ENCODE peak calls at places on chromosomes 13 and 19, in eight cellular contexts. Z is brain microvascular endothelial cell, L is heart right ventricle, C is Peyer's patch, W is left ventricle myocardium inferior, V is uterus, O is small intestine, G is mammary epithelial cell. X is an unnamed sample.

GRCh38 chr13:108190897-108191296 is 24.4 kb downstream of the LIG4 start:
- DNase-seq in C (no peak), L (no peak), O (no peak), G (no peak), Z (no peak), V (no peak), W (no peak), X (no peak)

GRCh38 chr13:111267784-111268183 is 52.7 kb upstream of the TEX29 start:
- DNase-seq in W (no peak), G (no peak), Z (no peak), L (no peak), O (no peak), C (no peak), V (no peak), X (no peak)

GRCh38 chr13:41263261-41263971 is at the start of gene MTRF1:
- DNase-seq in G (peak), O (peak), V (peak), W (peak), L (peak), Z (peak), C (peak), X (peak)

GRCh38 chr13:99984463-99985242 is 3.1 kb downstream of the ZIC2 start:
- DNase-seq in V (no peak), W (no peak), L (no peak), O (no peak), Z (no peak), G (no peak), C (no peak), X (no peak)

GRCh38 chr19:12733369-12733896 is 1.1 kb downstream of the TRIR start:
- DNase-seq in O (peak), W (no peak), L (no peak), G (peak), C (peak), V (no peak), Z (no peak), X (no peak)

GRCh38 chr13:93364166-93364565 is 137.6 kb downstream of the GPC6 start:
- DNase-seq in C (no peak), L (no peak), O (no peak), Z (peak), G (peak), V (no peak), W (no peak), X (no peak)

GRCh38 chr19:40147693-40148347 is 43.4 kb upstream of the MAP3K10 start:
- DNase-seq in C (no peak), Z (peak), G (peak), O (no peak), V (no peak), L (no peak), W (no peak), X (no peak)

GRCh38 chr19:42290523-42291436 is 11.2 kb upstream of the PRR19 start:
- DNase-seq in C (peak), Z (no peak), L (no peak), V (peak), G (no peak), W (no peak), O (no peak), X (no peak)

GRCh38 chr13:48818495-48818961 is 157.2 kb upstream of the FNDC3A start:
- DNase-seq in O (no peak), C (no peak), Z (peak), G (peak), V (no peak), L (no peak), W (no peak), X (no peak)

GRCh38 chr19:41887711-41888382 is 4.9 kb downstream of the ARHGEF1 start:
- DNase-seq in C (peak), V (no peak), Z (no peak), W (no peak), L (no peak), O (peak), G (peak), X (peak)

GRCh38 chr19:4014541-4015491 is 7.3 kb downstream of the PIAS4 start:
- DNase-seq in V (no peak), G (no peak), C (no peak), Z (no peak), W (peak), L (peak), O (no peak), X (no peak)

GRCh38 chr13:20193142-20193923 is 595 bp upstream of the GJB2 start:
- DNase-seq in C (no peak), V (no peak), O (no peak), G (no peak), W (no peak), Z (no peak), L (no peak), X (no peak)

GRCh38 chr13:113393572-113394503 is 29.9 kb upstream of the GRTP1 start:
- DNase-seq in V (peak), G (peak), L (peak), W (peak), C (peak), Z (peak), O (peak), X (peak)

GRCh38 chr13:97307544-97307881 is 85.4 kb downstream of the MBNL2 start:
- DNase-seq in G (no peak), V (no peak), Z (no peak), L (no peak), O (no peak), W (no peak), C (no peak), X (no peak)

GRCh38 chr13:97307096-97307495 is 85.0 kb downstream of the MBNL2 start:
- DNase-seq in L (no peak), G (no peak), W (no peak), O (no peak), C (no peak), Z (no peak), V (no peak), X (no peak)

GRCh38 chr13:97308735-97309429 is 86.7 kb downstream of the MBNL2 start:
- DNase-seq in V (no peak), G (peak), L (no peak), W (no peak), Z (peak), C (no peak), O (no peak), X (no peak)

GRCh38 chr13:97306646-97307045 is 84.5 kb downstream of the MBNL2 start:
- DNase-seq in W (no peak), C (no peak), L (no peak), G (no peak), V (no peak), O (peak), Z (peak), X (no peak)

GRCh38 chr13:97307882-97308624 is 85.9 kb downstream of the MBNL2 start:
- DNase-seq in G (peak), W (peak), C (no peak), O (no peak), V (no peak), Z (peak), L (peak), X (no peak)
- H3K27ac ChIP-seq in G (peak), W (peak), C (no peak), O (no peak), V (no peak), Z (peak), L (peak), X (no peak)

DNA sequence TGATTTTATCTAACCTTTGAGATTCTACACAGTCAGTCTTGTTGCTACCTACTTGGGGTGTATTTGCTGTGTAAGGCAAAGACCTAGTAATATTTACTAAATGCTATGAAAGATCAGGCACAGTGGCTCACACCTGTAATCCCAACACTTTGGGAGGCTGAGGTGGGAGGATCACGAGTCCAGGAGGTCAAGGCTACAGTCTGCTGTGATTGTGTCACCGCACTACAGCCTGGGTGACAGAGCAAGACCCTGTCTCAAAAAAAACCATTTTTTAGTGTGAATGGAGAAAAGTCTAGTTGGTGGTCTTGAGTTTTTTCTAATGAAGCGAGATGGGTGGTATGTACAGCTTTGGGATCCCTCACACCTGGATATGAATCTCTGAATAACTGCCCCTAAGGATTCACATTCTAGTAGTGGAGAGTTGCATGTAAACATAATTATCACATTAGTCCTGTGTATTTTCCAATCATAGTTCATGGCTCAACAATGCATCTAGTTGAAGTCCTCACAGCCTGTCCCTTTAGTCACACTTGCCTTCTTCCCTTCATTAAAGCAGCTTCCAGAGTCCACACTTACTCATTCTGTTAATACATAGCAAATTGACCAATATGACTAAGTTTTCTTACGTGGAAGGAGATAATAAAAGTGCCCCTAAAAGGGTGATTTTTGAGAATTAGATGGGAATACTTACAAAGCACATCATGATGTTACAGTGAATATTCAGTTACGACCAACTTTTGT is 7.4 kb downstream of the RPL21 start:
- DNase-seq in Z (no peak), O (no peak), W (no peak), L (no peak), C (no peak), V (no peak), G (no peak), X (no peak)
- H3K27ac ChIP-seq in Z (no peak), O (peak), W (no peak), L (no peak), C (no peak), V (no peak), G (no peak), X (no peak)

GRCh38 chr19:49677901-49678674 is 1.0 kb downstream of the PRMT1 start:
- DNase-seq in Z (peak), O (peak), G (peak), V (peak), C (peak), L (peak), W (peak), X (peak)

GRCh38 chr19:49679832-49680472 is 2.9 kb downstream of the PRMT1 start:
- DNase-seq in V (no peak), Z (no peak), O (no peak), L (no peak), G (no peak), W (no peak), C (no peak), X (no peak)

GRCh38 chr19:49677232-49677881 is at the start of gene PRMT1:
- DNase-seq in Z (no peak), G (no peak), V (no peak), O (peak), L (no peak), C (peak), W (no peak), X (no peak)

GRCh38 chr19:49680473-49681351 is 3.6 kb downstream of the PRMT1 start:
- DNase-seq in V (peak), O (peak), L (peak), Z (peak), G (peak), W (peak), C (peak), X (peak)

DNA sequence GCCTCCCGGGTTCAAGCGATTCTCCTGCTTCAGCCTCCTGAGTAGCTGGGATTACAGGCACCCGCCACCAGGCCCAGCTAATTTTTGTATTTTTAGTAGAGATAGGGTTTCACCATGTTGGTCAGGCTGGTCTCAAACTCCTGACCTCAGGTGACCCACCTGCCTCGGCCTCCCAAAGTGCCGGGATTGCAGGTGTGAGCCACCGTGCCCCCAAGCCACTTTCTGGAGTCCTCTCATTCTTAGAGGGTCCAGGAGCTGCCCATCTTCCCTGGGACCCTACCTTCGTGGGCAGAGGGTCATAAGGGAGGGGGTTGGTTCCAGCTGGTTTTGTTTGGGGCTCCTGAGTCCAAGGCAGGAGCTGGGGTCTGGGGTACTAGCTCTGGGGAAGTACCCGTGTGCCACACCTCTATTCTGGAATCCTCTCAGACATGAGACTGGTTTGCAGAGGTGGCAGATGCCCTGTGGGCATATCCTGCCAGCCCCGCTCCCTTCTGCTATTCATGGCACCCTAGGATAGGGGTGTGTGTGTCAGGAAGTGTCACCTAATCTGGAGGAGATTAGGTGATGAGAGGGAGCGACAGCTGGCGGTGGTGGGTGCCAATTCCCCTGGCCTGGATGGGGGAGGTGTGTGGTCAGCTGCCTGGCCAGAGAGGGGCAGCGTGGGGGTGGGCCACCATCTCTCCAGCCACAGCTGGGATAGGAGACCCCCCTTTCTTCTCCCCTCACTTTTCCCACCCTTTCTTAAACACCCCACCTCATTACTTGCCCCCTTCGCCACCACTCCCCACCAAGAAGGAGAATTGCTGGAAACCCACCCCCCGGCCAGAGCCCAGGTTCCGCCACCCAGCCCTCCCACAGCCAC is 2.1 kb downstream of the PRMT1 start:
- DNase-seq in C (no peak), V (no peak), W (no peak), Z (no peak), G (no peak), L (no peak), O (no peak), X (no peak)
- H3K27ac ChIP-seq in C (no peak), V (peak), W (peak), Z (no peak), G (peak), L (peak), O (peak), X (peak)

GRCh38 chr13:103081435-103081834 is 15.2 kb upstream of the SLC10A2 start:
- DNase-seq in O (peak), C (no peak), Z (no peak), V (no peak), G (no peak), W (no peak), L (no peak), X (no peak)

GRCh38 chr13:103078145-103078544 is 11.9 kb upstream of the SLC10A2 start:
- DNase-seq in C (no peak), O (no peak), W (no peak), Z (no peak), L (no peak), V (no peak), G (no peak), X (no peak)
- H3K27ac ChIP-seq in C (no peak), O (no peak), W (no peak), Z (no peak), L (no peak), V (no peak), G (no peak), X (no peak)

GRCh38 chr13:60016229-60016628 is 147.5 kb downstream of the DIAPH3 start:
- DNase-seq in G (peak), L (no peak), Z (no peak), C (no peak), W (no peak), V (no peak), O (no peak), X (no peak)

GRCh38 chr13:60018536-60018935 is 145.2 kb downstream of the DIAPH3 start:
- DNase-seq in G (no peak), Z (no peak), O (no peak), V (no peak), W (no peak), L (no peak), C (no peak), X (no peak)

GRCh38 chr13:60012503-60012902 is 151.2 kb downstream of the DIAPH3 start:
- DNase-seq in V (no peak), G (peak), W (no peak), O (peak), L (no peak), Z (no peak), C (no peak), X (no peak)

GRCh38 chr13:60009300-60010248 is 154.2 kb downstream of the DIAPH3 start:
- DNase-seq in C (no peak), G (no peak), O (peak), V (no peak), W (no peak), Z (no peak), L (no peak), X (no peak)

GRCh38 chr13:60013166-60013565 is 150.6 kb downstream of the DIAPH3 start:
- DNase-seq in W (no peak), V (no peak), Z (no peak), C (no peak), G (no peak), O (no peak), L (no peak), X (no peak)
- H3K27ac ChIP-seq in W (no peak), V (no peak), Z (no peak), C (no peak), G (no peak), O (no peak), L (no peak), X (no peak)

GRCh38 chr13:72757792-72758535 is 23.7 kb downstream of the DIS3 start:
- DNase-seq in Z (no peak), C (no peak), V (no peak), W (no peak), G (no peak), L (no peak), O (no peak), X (no peak)

GRCh38 chr13:72760189-72760588 is 21.5 kb downstream of the DIS3 start:
- DNase-seq in V (no peak), C (no peak), O (no peak), Z (no peak), L (no peak), W (no peak), G (no peak), X (no peak)

DNA sequence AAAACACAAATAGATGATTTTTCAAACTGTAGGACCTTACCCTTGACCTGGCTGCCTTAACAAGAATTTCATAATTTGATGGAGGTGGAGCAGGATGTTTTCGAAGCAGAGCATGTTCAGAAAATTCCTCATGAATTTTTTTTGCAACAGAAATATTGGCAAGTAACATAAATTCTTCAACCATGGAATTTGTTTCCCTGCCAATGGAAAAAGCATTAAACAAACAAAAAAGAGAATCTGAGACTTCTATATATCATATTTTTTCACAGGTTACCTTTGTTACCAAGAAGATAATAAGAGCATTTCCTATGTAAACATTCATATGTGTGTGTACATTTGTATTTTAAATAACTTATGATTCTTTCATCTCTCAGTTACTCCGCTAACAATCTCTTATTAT is 18.3 kb downstream of the DIS3 start:
- DNase-seq in G (no peak), O (no peak), L (no peak), V (no peak), Z (no peak), W (no peak), C (no peak), X (no peak)
- H3K27ac ChIP-seq in G (no peak), O (no peak), L (no peak), V (no peak), Z (no peak), W (no peak), C (no peak), X (no peak)

GRCh38 chr13:30354481-30355404 is 47.4 kb upstream of the KATNAL1 start:
- DNase-seq in L (no peak), V (no peak), C (no peak), W (no peak), Z (no peak), O (no peak), G (no peak), X (no peak)

GRCh38 chr13:30353601-30354000 is 46.2 kb upstream of the KATNAL1 start:
- DNase-seq in C (no peak), L (no peak), W (no peak), O (no peak), V (no peak), G (no peak), Z (no peak), X (no peak)

GRCh38 chr13:30353060-30353459 is 45.7 kb upstream of the KATNAL1 start:
- DNase-seq in W (no peak), O (no peak), G (no peak), C (no peak), L (no peak), Z (no peak), V (no peak), X (no peak)

GRCh38 chr13:30355405-30355741 is 48.0 kb upstream of the KATNAL1 start:
- DNase-seq in O (no peak), Z (no peak), V (no peak), W (no peak), L (no peak), C (peak), G (no peak), X (no peak)

GRCh38 chr13:30355839-30356238 is 48.5 kb upstream of the KATNAL1 start:
- DNase-seq in C (no peak), V (no peak), L (no peak), Z (no peak), W (no peak), O (no peak), G (no peak), X (no peak)
- H3K27ac ChIP-seq in C (no peak), V (no peak), L (no peak), Z (no peak), W (no peak), O (no peak), G (no peak), X (no peak)